ENCODE peak calls at places on chromosomes 12 and 14, in seven cellular contexts. K, R, C, O, J, D and Q are unnamed samples.

GRCh38 chr12:4589941-4590340 is 27.9 kb downstream of the DYRK4 start:
- DNase-seq in D (no peak), C (no peak), R (no peak), K (no peak), J (no peak), O (no peak), Q (no peak)

GRCh38 chr12:121461048-121461447 is 61.1 kb downstream of the RNF34 start:
- DNase-seq in J (no peak), K (no peak), O (no peak), C (no peak), D (no peak), R (no peak), Q (no peak)

GRCh38 chr12:93689076-93689834 is 12.1 kb downstream of the CRADD start:
- DNase-seq in C (no peak), K (no peak), O (no peak), J (no peak), D (no peak), R (no peak), Q (peak; percentile 87)

GRCh38 chr12:753401-754237 is 1.2 kb downstream of the WNK1 start:
- DNase-seq in D (peak; percentile 63), C (peak; percentile 62), R (peak; percentile 54), J (peak; percentile 61), K (peak; percentile 85), O (peak; percentile 14), Q (peak; percentile 23)

GRCh38 chr12:109863961-109864712 is 16.2 kb downstream of the GLTP start:
- DNase-seq in C (peak; percentile 58), J (peak; percentile 87), O (peak; percentile 28), D (peak; percentile 75), R (peak; percentile 66), K (no peak), Q (peak; percentile 73)

GRCh38 chr12:123036471-123037285 is 56.2 kb downstream of the ARL6IP4 start:
- DNase-seq in K (peak; percentile 71), D (no peak), R (no peak), J (no peak), C (no peak), O (no peak), Q (no peak)

GRCh38 chr12:132886529-132887477 is 602 bp downstream of the CHFR start:
- DNase-seq in R (peak; percentile 52), K (no peak), J (peak; percentile 9), C (peak; percentile 34), O (peak; percentile 7), D (peak; percentile 20), Q (peak; percentile 36)

GRCh38 chr14:78530078-78530477 is 359.9 kb downstream of the NRXN3 start:
- DNase-seq in K (peak; percentile 89), C (no peak), O (peak; percentile 3), R (peak; percentile 11), J (peak; percentile 23), D (no peak), Q (peak; percentile 3)

GRCh38 chr14:34355584-34356266 is 106.3 kb downstream of the SPTSSA start:
- DNase-seq in K (no peak), O (peak; percentile 86), D (no peak), J (no peak), R (no peak), C (no peak), Q (peak; percentile 68)

GRCh38 chr12:104201238-104202001 is 14.2 kb upstream of the TXNRD1 start:
- DNase-seq in R (peak; percentile 86), J (peak; percentile 53), O (peak; percentile 65), D (peak; percentile 26), K (peak; percentile 85), C (no peak), Q (peak; percentile 77)

GRCh38 chr14:90487031-90487430 is 90.2 kb downstream of the CALM1 start:
- DNase-seq in R (no peak), D (no peak), J (peak; percentile 55), C (no peak), O (no peak), K (no peak), Q (no peak)

GRCh38 chr14:72318648-72319047 is 386.4 kb downstream of the RGS6 start:
- DNase-seq in C (no peak), O (no peak), R (peak; percentile 4), K (no peak), J (no peak), D (no peak), Q (no peak)

GRCh38 chr12:132075026-132075713 is 68.9 kb downstream of the DDX51 start:
- DNase-seq in J (no peak), C (no peak), R (no peak), O (no peak), D (no peak), K (peak; percentile 80), Q (no peak)

GRCh38 chr12:79624378-79624777 is 66.4 kb downstream of the PAWR start:
- DNase-seq in J (no peak), O (no peak), D (no peak), C (no peak), K (no peak), R (no peak), Q (no peak)

GRCh38 chr12:122001379-122002209 is 20.1 kb upstream of the BCL7A start:
- DNase-seq in C (no peak), J (no peak), R (no peak), O (no peak), D (no peak), K (no peak), Q (no peak)

GRCh38 chr12:39958377-39958776 is 147.5 kb downstream of the SLC2A13 start:
- DNase-seq in K (peak; percentile 79), J (no peak), D (no peak), R (peak; percentile 7), C (no peak), O (no peak), Q (no peak)

GRCh38 chr14:81313200-81313599 is 86.9 kb downstream of the STON2 start:
- DNase-seq in R (no peak), K (peak; percentile 16), D (no peak), J (no peak), O (no peak), C (no peak), Q (no peak)

DNA sequence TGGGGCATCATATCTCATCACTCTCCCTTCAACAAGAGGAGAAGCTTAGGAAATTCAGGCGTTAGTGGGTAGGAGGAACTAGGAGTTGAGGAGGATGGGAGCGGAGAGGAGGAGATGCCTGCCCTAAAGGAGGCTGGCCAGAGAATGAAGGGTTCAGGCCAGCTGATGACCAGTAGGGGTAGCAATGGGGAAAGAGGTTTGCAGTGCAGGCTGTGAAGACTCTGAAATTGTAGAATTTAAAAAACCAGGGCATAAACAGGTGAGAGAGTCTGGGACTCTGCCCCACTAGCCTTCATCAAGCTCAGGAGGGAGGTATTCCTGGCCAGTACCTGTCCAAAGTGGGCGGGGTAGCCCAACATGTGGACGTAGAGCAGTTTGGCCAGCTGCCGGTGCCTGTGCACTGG is 807 bp downstream of the AP1G2 start:
- DNase-seq in C (no peak), O (no peak), J (peak; percentile 87), K (no peak), R (peak; percentile 30), D (no peak), Q (no peak)
- TF ChIP-seq CTCF in C (no peak), O (peak; percentile 38), J (no peak), K (peak; percentile 48), R (peak; percentile 15), D (no peak), Q (peak; percentile 15)

GRCh38 chr14:29353473-29353872 is 574.2 kb downstream of the PRKD1 start:
- DNase-seq in J (no peak), R (no peak), D (no peak), O (no peak), C (no peak), K (no peak), Q (peak; percentile 56)
- H3K4me3 ChIP-seq in J (no peak overlapping the region), R (no peak overlapping the region), D (no peak overlapping the region), O (no peak overlapping the region), C (no peak overlapping the region), K (no peak overlapping the region), Q (no peak overlapping the region)

GRCh38 chr14:75427482-75428229 is at the start of gene JDP2:
- DNase-seq in K (peak; percentile 92), R (peak; percentile 80), O (peak; percentile 79), J (peak; percentile 94), D (peak; percentile 94), C (peak; percentile 96), Q (peak; percentile 86)
- TF ChIP-seq CTCF in K (peak; percentile 26), R (no peak), O (no peak), J (no peak), D (peak; percentile 29), C (no peak), Q (peak; percentile 10)

GRCh38 chr14:30691751-30692398 is 69.8 kb downstream of the SCFD1 start:
- DNase-seq in O (no peak), D (no peak), R (no peak), C (no peak), J (no peak), K (peak; percentile 29), Q (no peak)
- H3K4me3 ChIP-seq in O (no peak overlapping the region), D (no peak overlapping the region), R (peak overlapping the region; percentile 38), C (no peak overlapping the region), J (no peak overlapping the region), K (peak overlapping the region; percentile 83), Q (no peak overlapping the region)

DNA sequence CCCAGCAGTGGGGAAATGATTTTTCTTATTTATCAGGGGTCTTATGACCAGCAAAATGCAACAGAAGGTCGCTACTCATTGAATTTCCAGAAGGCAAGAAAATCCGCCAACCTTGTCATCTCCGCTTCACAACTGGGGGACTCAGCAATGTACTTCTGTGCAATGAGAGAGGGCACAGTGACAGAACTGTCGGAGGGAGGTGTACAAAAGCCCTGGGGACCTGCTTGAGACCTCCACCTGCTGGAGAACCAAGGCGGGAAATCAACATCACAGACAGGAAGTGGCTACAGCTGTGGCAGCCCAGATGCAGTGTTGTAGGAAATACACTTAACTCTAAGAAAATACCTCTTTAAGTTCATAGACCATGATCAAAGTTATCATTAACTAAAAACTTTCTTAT is 250.9 kb upstream of the OR4E1 start:
- DNase-seq in J (no peak), D (peak; percentile 42), C (no peak), O (no peak), K (peak; percentile 58), R (no peak), Q (no peak)
- TF ChIP-seq CTCF in J (no peak), D (no peak), C (no peak), O (no peak), K (peak; percentile 66), R (no peak), Q (no peak)